ENCODE peak calls at places on chromosome 6, in ten cellular contexts. N is pancreas, K is tibial nerve, X is hepatocyte, O is tibial artery, S is testis, G is upper lobe of left lung, V is brain microvascular endothelial cell, R is HL-60, M is cardiac muscle cell. E is an unnamed sample.

GRCh38 chr6:111939902-111940301 is 66.7 kb upstream of the FYN start:
- DNase-seq in N (no peak), K (no peak), X (no peak), O (no peak), S (no peak), G (no peak), V (no peak), R (no peak), M (no peak), E (no peak)

GRCh38 chr6:169000022-169000421 is 253.6 kb downstream of the THBS2 start:
- DNase-seq in N (no peak), K (no peak), X (no peak), O (no peak), S (no peak), G (no peak), V (no peak), R (no peak), M (no peak), E (no peak)

GRCh38 chr6:39685486-39685826 is 39.8 kb downstream of the KIF6 start:
- DNase-seq in N (no peak), K (no peak), X (no peak), O (no peak), S (no peak), G (no peak), V (no peak), R (no peak), M (no peak), E (no peak)

GRCh38 chr6:136860043-136860442 is 37.7 kb downstream of the PEX7 start:
- DNase-seq in N (no peak), K (no peak), X (no peak), O (no peak), S (no peak), G (no peak), V (no peak), R (no peak), M (no peak), E (no peak)

GRCh38 chr6:44201638-44202303 is 15.0 kb upstream of the MYMX start:
- DNase-seq in N (no peak), K (no peak), X (no peak), O (no peak), S (no peak), G (no peak), V (no peak), R (no peak), M (no peak), E (no peak)

GRCh38 chr6:85490516-85491248 is 40.8 kb downstream of the NT5E start:
- DNase-seq in N (no peak), K (no peak), X (no peak), O (no peak), S (no peak), G (no peak), V (no peak), R (no peak), M (peak; percentile 39), E (no peak)

GRCh38 chr6:106098383-106099234 is 12.5 kb downstream of the PRDM1 start:
- DNase-seq in N (no peak), K (no peak), X (peak; percentile 66), O (no peak), S (peak; percentile 33), G (peak; percentile 69), V (peak; percentile 68), R (no peak), M (peak; percentile 72), E (no peak)

GRCh38 chr6:124119591-124119990 is 315.9 kb downstream of the NKAIN2 start:
- DNase-seq in N (no peak), K (no peak), X (no peak), O (no peak), S (no peak), G (no peak), V (no peak), R (no peak), M (no peak), E (no peak)

GRCh38 chr6:158660331-158660730 is 10.5 kb downstream of the SYTL3 start:
- DNase-seq in N (no peak), K (no peak), X (peak; percentile 71), O (no peak), S (no peak), G (no peak), V (no peak), R (no peak), M (peak; percentile 19), E (no peak)

GRCh38 chr6:7542065-7542877 is 800 bp downstream of the DSP start:
- DNase-seq in N (peak; percentile 88), K (no peak), X (peak; percentile 52), O (no peak), S (peak; percentile 22), G (peak; percentile 27), V (peak; percentile 13), R (no peak), M (no peak), E (no peak)

GRCh38 chr6:65259080-65259479 is 447.9 kb downstream of the EYS start:
- DNase-seq in N (no peak), K (no peak), X (peak; percentile 11), O (no peak), S (no peak), G (no peak), V (no peak), R (no peak), M (peak; percentile 11), E (no peak)
- TF ChIP-seq CTCF in N (no peak), K (no peak), X (no peak), O (no peak), S (no peak), G (no peak), V (peak; percentile 48), R (no peak), M (peak; percentile 10), E (no peak)

GRCh38 chr6:27584326-27584725 is 111.4 kb upstream of the ZNF184 start:
- DNase-seq in N (no peak), K (no peak), X (no peak), O (no peak), S (no peak), G (no peak), V (no peak), R (no peak), M (no peak), E (no peak)

GRCh38 chr6:27579973-27580372 is 107.1 kb upstream of the ZNF184 start:
- DNase-seq in N (no peak), K (no peak), X (no peak), O (no peak), S (no peak), G (no peak), V (no peak), R (no peak), M (no peak), E (no peak)

GRCh38 chr6:27577922-27578321 is 105.0 kb upstream of the ZNF184 start:
- DNase-seq in N (no peak), K (no peak), X (no peak), O (no peak), S (no peak), G (no peak), V (no peak), R (no peak), M (no peak), E (no peak)

GRCh38 chr6:27582928-27583725 is 110.2 kb upstream of the ZNF184 start:
- DNase-seq in N (no peak), K (no peak), X (peak; percentile 48), O (no peak), S (no peak), G (no peak), V (peak; percentile 77), R (no peak), M (peak; percentile 70), E (no peak)
- H3K4me3 ChIP-seq in N (no peak overlapping the region), K (no peak overlapping the region), X (no peak overlapping the region), O (no peak overlapping the region), S (no peak overlapping the region), G (no peak overlapping the region), V (peak overlapping the region; percentile 34), R (no peak overlapping the region), M (peak overlapping the region; percentile 6), E (no peak overlapping the region)

DNA sequence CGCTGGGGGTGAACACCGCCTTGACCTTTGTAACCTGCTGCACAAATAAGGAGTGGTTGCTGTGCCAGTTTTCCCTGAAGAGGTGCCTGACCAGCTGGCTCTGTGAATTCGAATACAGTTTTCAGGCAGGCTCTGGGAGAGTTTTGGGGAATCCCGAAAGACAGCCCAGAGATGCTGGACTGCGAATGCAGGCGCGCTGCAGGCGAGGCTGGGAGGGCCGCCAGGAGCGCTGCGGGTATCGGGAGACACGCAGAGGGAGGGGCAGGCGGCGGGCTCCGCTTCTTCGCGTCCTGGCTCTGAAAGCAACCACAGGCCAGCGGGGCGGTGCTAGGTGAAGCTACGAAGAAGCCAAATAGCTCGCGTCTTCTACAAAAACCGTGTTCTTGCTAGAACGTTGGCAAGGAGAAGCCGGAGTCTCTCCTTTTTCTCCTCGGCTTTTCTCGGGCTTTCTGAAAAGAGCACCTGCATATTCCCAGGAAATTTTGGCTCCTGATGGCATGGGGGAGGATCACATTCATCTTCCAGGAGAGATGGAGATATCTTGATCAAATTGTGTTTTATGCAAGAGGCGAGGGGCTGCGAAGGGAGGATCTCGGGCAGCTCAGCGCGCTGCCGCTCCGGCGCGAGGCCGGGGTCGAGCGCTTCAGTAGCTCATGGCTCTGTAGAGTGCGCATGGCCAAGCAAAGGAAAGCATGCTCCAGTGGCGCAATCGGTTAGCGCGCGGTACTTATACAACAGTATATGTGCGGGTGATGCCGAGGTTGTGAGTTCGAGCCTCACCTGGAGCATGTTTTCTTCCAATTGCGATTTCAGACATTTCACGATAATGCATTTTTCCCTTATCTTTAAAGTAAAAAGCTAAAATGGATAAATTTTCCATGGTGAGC is 158.1 kb upstream of the ZNF184 start:
- DNase-seq in N (peak; percentile 69), K (no peak), X (peak; percentile 84), O (no peak), S (peak; percentile 84), G (no peak), V (peak; percentile 82), R (no peak), M (peak; percentile 68), E (no peak)
- H3K27ac ChIP-seq in N (no peak overlapping the region), K (no peak overlapping the region), X (no peak overlapping the region), O (no peak overlapping the region), S (peak overlapping the region; percentile 30), G (no peak overlapping the region), V (no peak overlapping the region), R (no peak overlapping the region), M (no peak overlapping the region), E (no peak overlapping the region)

GRCh38 chr6:148534871-148535270 is 192.2 kb downstream of the SASH1 start:
- DNase-seq in N (no peak), K (no peak), X (no peak), O (no peak), S (no peak), G (no peak), V (no peak), R (no peak), M (no peak), E (no peak)

GRCh38 chr6:148532698-148533097 is 190.1 kb downstream of the SASH1 start:
- DNase-seq in N (no peak), K (no peak), X (no peak), O (no peak), S (no peak), G (no peak), V (no peak), R (no peak), M (no peak), E (no peak)

GRCh38 chr6:148530976-148531375 is 188.3 kb downstream of the SASH1 start:
- DNase-seq in N (no peak), K (no peak), X (no peak), O (no peak), S (no peak), G (no peak), V (no peak), R (no peak), M (no peak), E (no peak)

GRCh38 chr6:148535976-148536375 is 193.3 kb downstream of the SASH1 start:
- DNase-seq in N (no peak), K (no peak), X (no peak), O (no peak), S (no peak), G (no peak), V (peak; percentile 77), R (no peak), M (peak; percentile 27), E (no peak)

GRCh38 chr6:148533309-148534107 is 190.9 kb downstream of the SASH1 start:
- DNase-seq in N (no peak), K (no peak), X (no peak), O (no peak), S (no peak), G (no peak), V (no peak), R (no peak), M (no peak), E (no peak)
- TF ChIP-seq CTCF in N (no peak), K (no peak), X (no peak), O (no peak), S (no peak), G (no peak), V (no peak), R (no peak), M (no peak), E (no peak)